ENCODE peak calls at places on chromosome 22, in six cellular contexts. One of them, this sample, is unnamed.

GRCh38 chr22:43014876-43015676 is at the start of gene PACSIN2:
- DNase-seq in activated effector memory CD4-positive, alpha-beta T cell treated with anti-CD3 and anti-CD28 coated beads, Interleukin-2, amount 50 U/mL, for 16 hours: peak; percentile 100
- DNase-seq in skeletal muscle cell: peak; percentile 93
- DNase-seq in mesenteric fat pad: peak; percentile 100
- DNase-seq in SJSA1: peak; percentile 97
- DNase-seq in stimulated activated CD4-positive, alpha-beta T cell treated with anti-CD3 and anti-CD28 coated beads, TNF-alpha, amount 100 ng/mL, for 1 hour: peak; percentile 99
- DNase-seq in this sample: peak; percentile 100

GRCh38 chr22:30335236-30335635 is 8.5 kb upstream of the TBC1D10A start:
- DNase-seq in SJSA1: no peak
- DNase-seq in mesenteric fat pad: no peak
- DNase-seq in skeletal muscle cell: no peak
- DNase-seq in activated effector memory CD4-positive, alpha-beta T cell treated with anti-CD3 and anti-CD28 coated beads, Interleukin-2, amount 50 U/mL, for 16 hours: no peak
- DNase-seq in stimulated activated CD4-positive, alpha-beta T cell treated with anti-CD3 and anti-CD28 coated beads, TNF-alpha, amount 100 ng/mL, for 1 hour: no peak
- DNase-seq in this sample: no peak

GRCh38 chr22:25817092-25817943 is 75.3 kb downstream of the MYO18B start:
- DNase-seq in SJSA1: no peak
- DNase-seq in skeletal muscle cell: no peak
- DNase-seq in mesenteric fat pad: no peak
- DNase-seq in activated effector memory CD4-positive, alpha-beta T cell treated with anti-CD3 and anti-CD28 coated beads, Interleukin-2, amount 50 U/mL, for 16 hours: no peak
- DNase-seq in stimulated activated CD4-positive, alpha-beta T cell treated with anti-CD3 and anti-CD28 coated beads, TNF-alpha, amount 100 ng/mL, for 1 hour: no peak
- DNase-seq in this sample: no peak

GRCh38 chr22:43845981-43846380 is 16.3 kb downstream of the SULT4A1 start:
- DNase-seq in SJSA1: no peak
- DNase-seq in stimulated activated CD4-positive, alpha-beta T cell treated with anti-CD3 and anti-CD28 coated beads, TNF-alpha, amount 100 ng/mL, for 1 hour: no peak
- DNase-seq in skeletal muscle cell: no peak
- DNase-seq in mesenteric fat pad: no peak
- DNase-seq in activated effector memory CD4-positive, alpha-beta T cell treated with anti-CD3 and anti-CD28 coated beads, Interleukin-2, amount 50 U/mL, for 16 hours: no peak
- DNase-seq in this sample: no peak

GRCh38 chr22:35313311-35314121 is 13.8 kb downstream of the TOM1 start:
- DNase-seq in activated effector memory CD4-positive, alpha-beta T cell treated with anti-CD3 and anti-CD28 coated beads, Interleukin-2, amount 50 U/mL, for 16 hours: peak; percentile 62
- DNase-seq in SJSA1: peak; percentile 59
- DNase-seq in mesenteric fat pad: peak; percentile 79
- DNase-seq in skeletal muscle cell: peak; percentile 75
- DNase-seq in stimulated activated CD4-positive, alpha-beta T cell treated with anti-CD3 and anti-CD28 coated beads, TNF-alpha, amount 100 ng/mL, for 1 hour: no peak
- DNase-seq in this sample: peak; percentile 67

GRCh38 chr22:33796494-33796893 is 123.8 kb downstream of the LARGE1 start:
- DNase-seq in stimulated activated CD4-positive, alpha-beta T cell treated with anti-CD3 and anti-CD28 coated beads, TNF-alpha, amount 100 ng/mL, for 1 hour: no peak
- DNase-seq in activated effector memory CD4-positive, alpha-beta T cell treated with anti-CD3 and anti-CD28 coated beads, Interleukin-2, amount 50 U/mL, for 16 hours: no peak
- DNase-seq in skeletal muscle cell: no peak
- DNase-seq in SJSA1: no peak
- DNase-seq in mesenteric fat pad: no peak
- DNase-seq in this sample: no peak

GRCh38 chr22:31248965-31249940 is 37.2 kb downstream of the LIMK2 start:
- DNase-seq in skeletal muscle cell: no peak
- DNase-seq in mesenteric fat pad: no peak
- DNase-seq in stimulated activated CD4-positive, alpha-beta T cell treated with anti-CD3 and anti-CD28 coated beads, TNF-alpha, amount 100 ng/mL, for 1 hour: no peak
- DNase-seq in activated effector memory CD4-positive, alpha-beta T cell treated with anti-CD3 and anti-CD28 coated beads, Interleukin-2, amount 50 U/mL, for 16 hours: no peak
- DNase-seq in SJSA1: no peak
- DNase-seq in this sample: peak; percentile 33

GRCh38 chr22:19446603-19447387 is 716 bp downstream of the C22orf39 start:
- DNase-seq in SJSA1: no peak
- DNase-seq in skeletal muscle cell: no peak
- DNase-seq in stimulated activated CD4-positive, alpha-beta T cell treated with anti-CD3 and anti-CD28 coated beads, TNF-alpha, amount 100 ng/mL, for 1 hour: no peak
- DNase-seq in mesenteric fat pad: no peak
- DNase-seq in activated effector memory CD4-positive, alpha-beta T cell treated with anti-CD3 and anti-CD28 coated beads, Interleukin-2, amount 50 U/mL, for 16 hours: no peak
- DNase-seq in this sample: no peak

GRCh38 chr22:33519140-33519973 is 400.9 kb downstream of the LARGE1 start:
- DNase-seq in activated effector memory CD4-positive, alpha-beta T cell treated with anti-CD3 and anti-CD28 coated beads, Interleukin-2, amount 50 U/mL, for 16 hours: no peak
- DNase-seq in stimulated activated CD4-positive, alpha-beta T cell treated with anti-CD3 and anti-CD28 coated beads, TNF-alpha, amount 100 ng/mL, for 1 hour: no peak
- DNase-seq in skeletal muscle cell: peak; percentile 39
- DNase-seq in mesenteric fat pad: no peak
- DNase-seq in SJSA1: peak; percentile 77
- DNase-seq in this sample: no peak

This sample was measured in sigmoid colon.